ENCODE peak calls at places on chromosomes 12 and 14, in eight cellular contexts. W is GM12878; R is CD4-positive, alpha-beta memory T cell; M is SK-N-SH; F is astrocyte; P is neural progenitor cell; Q is gastrocnemius medialis; I is IMR-90. J is an unnamed sample. For H3K4me1, the result is how much of the 10 kb centered on the place peaks cover.

GRCh38 chr12:27334052-27334720 is 1.6 kb downstream of the BMAL2 start:
- DNase-seq in W (no peak), R (no peak), M (no peak), F (no peak), P (no peak), Q (no peak), I (no peak), J (no peak)

GRCh38 chr12:1812650-1813302 is 7.6 kb upstream of the LRTM2 start:
- DNase-seq in W (no peak), R (no peak), M (no peak), F (peak), P (no peak), Q (no peak), I (peak), J (peak)

GRCh38 chr14:85587152-85587697 is 57.3 kb downstream of the FLRT2 start:
- DNase-seq in W (no peak), R (no peak), M (no peak), F (peak), P (no peak), Q (no peak), I (peak), J (peak)

GRCh38 chr14:101202627-101203404 is 299.3 kb upstream of the RTL1 start:
- DNase-seq in W (no peak), R (no peak), M (no peak), F (no peak), P (no peak), Q (no peak), I (no peak), J (no peak)

GRCh38 chr12:13368431-13368830 is 171.9 kb downstream of the EMP1 start:
- DNase-seq in W (no peak), R (no peak), M (no peak), F (no peak), P (no peak), Q (no peak), I (no peak), J (no peak)

GRCh38 chr12:28569698-28570411 is 379.6 kb downstream of the CCDC91 start:
- DNase-seq in W (no peak), R (no peak), M (no peak), F (peak), P (no peak), Q (no peak), I (peak), J (no peak)

GRCh38 chr14:50845166-50845565 is 14.2 kb upstream of the NIN start:
- DNase-seq in W (no peak), R (no peak), M (no peak), F (no peak), P (no peak), Q (no peak), I (no peak), J (no peak)

GRCh38 chr12:17215754-17216153 is 609.8 kb upstream of the LMO3 start:
- DNase-seq in W (no peak), R (no peak), M (no peak), F (no peak), P (peak), Q (no peak), I (no peak), J (peak)

GRCh38 chr14:54565236-54566151 is 1.4 kb upstream of the SAMD4A start:
- DNase-seq in W (no peak), R (peak), M (peak), F (peak), P (peak), Q (peak), I (peak), J (peak)

GRCh38 chr14:44418856-44419255 is 88.2 kb downstream of the FSCB start:
- DNase-seq in W (no peak), R (no peak), M (no peak), F (no peak), P (no peak), Q (no peak), I (no peak), J (no peak)

GRCh38 chr12:105451211-105451610 is 120.7 kb downstream of the C12orf75 start:
- DNase-seq in W (no peak), R (no peak), M (no peak), F (peak), P (no peak), Q (no peak), I (peak), J (no peak)

GRCh38 chr14:77709412-77709811 is 1.5 kb downstream of the SLIRP start:
- DNase-seq in W (no peak), R (no peak), M (no peak), F (no peak), P (no peak), Q (no peak), I (no peak), J (no peak)

GRCh38 chr12:6230321-6231110 is 30.3 kb downstream of the CD9 start:
- DNase-seq in W (peak), R (peak), M (no peak), F (peak), P (no peak), Q (peak), I (no peak), J (peak)

GRCh38 chr14:100875126-100875525 is 28.4 kb downstream of the RTL1 start:
- DNase-seq in W (no peak), R (no peak), M (no peak), F (no peak), P (no peak), Q (no peak), I (no peak), J (no peak)

GRCh38 chr14:93051600-93052546 is 63.9 kb downstream of the ITPK1 start:
- DNase-seq in W (no peak), R (no peak), M (no peak), F (no peak), P (peak), Q (no peak), I (no peak), J (no peak)

GRCh38 chr14:101241807-101242278 is 319.5 kb upstream of the DIO3 start:
- DNase-seq in W (no peak), R (no peak), M (no peak), F (no peak), P (no peak), Q (no peak), I (no peak), J (no peak)

GRCh38 chr12:98053202-98053601 is 462.2 kb upstream of the TMPO start:
- DNase-seq in W (no peak), R (no peak), M (no peak), F (no peak), P (no peak), Q (no peak), I (no peak), J (no peak)

GRCh38 chr14:75334191-75335051 is 55.8 kb downstream of the FOS start:
- DNase-seq in W (peak), R (peak), M (no peak), F (no peak), P (no peak), Q (no peak), I (peak), J (no peak)

GRCh38 chr12:31752450-31752849 is 23.6 kb upstream of the AMN1 start:
- DNase-seq in W (no peak), R (no peak), M (peak), F (no peak), P (no peak), Q (no peak), I (no peak), J (no peak)

GRCh38 chr12:4114986-4115385 is 158.6 kb upstream of the CCND2 start:
- DNase-seq in W (no peak), R (no peak), M (no peak), F (no peak), P (no peak), Q (no peak), I (no peak), J (peak)

GRCh38 chr12:90653051-90653450 is 301.9 kb downstream of the CCER1 start:
- DNase-seq in W (no peak), R (no peak), M (no peak), F (peak), P (no peak), Q (no peak), I (peak), J (no peak)

GRCh38 chr12:79936670-79937069 is 1.8 kb upstream of the PPP1R12A start:
- DNase-seq in W (no peak), R (no peak), M (no peak), F (no peak), P (no peak), Q (no peak), I (no peak), J (no peak)

GRCh38 chr14:22613736-22614239 is 15.7 kb downstream of the ABHD4 start:
- DNase-seq in W (no peak), R (no peak), M (no peak), F (no peak), P (no peak), Q (no peak), I (no peak), J (no peak)
- H3K4me1 ChIP-seq in W (under half), R (under half), M (under half), F (under half), P (under half), Q (under half), I (under half), J (under half)

GRCh38 chr14:105092124-105092911 is 27.1 kb upstream of the GPR132 start:
- DNase-seq in W (no peak), R (no peak), M (peak), F (no peak), P (peak), Q (no peak), I (no peak), J (no peak)

GRCh38 chr14:105090493-105091334 is 25.5 kb upstream of the GPR132 start:
- DNase-seq in W (no peak), R (peak), M (peak), F (peak), P (peak), Q (peak), I (peak), J (peak)

GRCh38 chr14:105092912-105093425 is 27.7 kb upstream of the GPR132 start:
- DNase-seq in W (no peak), R (peak), M (peak), F (peak), P (peak), Q (no peak), I (peak), J (peak)

GRCh38 chr14:105089746-105090492 is 24.7 kb upstream of the GPR132 start:
- DNase-seq in W (no peak), R (no peak), M (no peak), F (no peak), P (no peak), Q (no peak), I (no peak), J (no peak)

DNA sequence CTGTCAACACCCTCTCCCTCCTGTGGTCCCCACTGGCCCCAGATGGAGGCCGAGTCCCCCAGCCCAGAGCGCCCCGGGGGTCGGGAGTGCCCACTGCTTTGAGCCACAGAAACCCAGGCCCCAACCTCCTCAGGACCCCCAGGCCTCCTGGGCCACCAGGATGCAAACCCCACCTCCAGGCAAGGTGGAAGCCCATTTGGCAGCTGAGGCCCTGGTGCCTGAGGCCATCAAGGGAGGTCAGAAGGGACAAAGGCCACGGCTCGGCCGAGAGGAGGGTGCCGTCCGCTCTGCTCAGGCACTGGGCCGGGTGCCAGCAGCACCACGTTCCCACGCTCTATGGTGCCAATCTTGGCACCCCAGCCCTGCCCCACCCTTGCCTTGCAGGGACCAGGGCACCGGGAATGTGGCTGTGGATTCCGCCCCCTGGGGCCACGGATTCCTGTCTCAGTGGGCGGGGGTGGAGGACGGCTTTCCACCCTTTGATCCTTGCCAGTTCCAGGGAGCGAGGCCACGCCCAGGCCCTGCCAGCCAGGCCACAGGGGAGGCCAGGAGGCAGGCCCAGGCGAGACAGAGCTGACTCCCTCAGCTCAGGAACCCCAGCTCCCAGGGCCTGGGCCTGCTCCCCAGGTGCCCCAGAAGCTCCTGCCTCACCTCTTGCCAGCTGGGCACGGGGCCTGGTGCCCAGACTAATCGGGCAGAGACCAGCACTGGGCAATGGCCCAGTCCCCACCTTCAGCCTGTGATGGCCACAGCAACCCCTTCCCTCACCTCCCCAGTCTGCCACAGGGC is 26.3 kb upstream of the GPR132 start:
- DNase-seq in W (no peak), R (no peak), M (no peak), F (no peak), P (no peak), Q (no peak), I (no peak), J (no peak)
- H3K4me3 ChIP-seq in W (no peak), R (no peak), M (no peak), F (no peak), P (no peak), Q (no peak), I (no peak), J (no peak)

GRCh38 chr12:110073049-110073831 is 24.9 kb upstream of the C12orf76 start:
- DNase-seq in W (no peak), R (peak), M (peak), F (no peak), P (no peak), Q (no peak), I (no peak), J (no peak)

GRCh38 chr12:110075880-110076279 is 27.6 kb upstream of the C12orf76 start:
- DNase-seq in W (no peak), R (no peak), M (no peak), F (no peak), P (no peak), Q (no peak), I (no peak), J (no peak)

GRCh38 chr12:110071967-110072366 is 23.6 kb upstream of the C12orf76 start:
- DNase-seq in W (no peak), R (no peak), M (no peak), F (no peak), P (no peak), Q (no peak), I (no peak), J (no peak)

GRCh38 chr12:110071504-110071903 is 23.2 kb upstream of the C12orf76 start:
- DNase-seq in W (no peak), R (no peak), M (no peak), F (no peak), P (no peak), Q (no peak), I (no peak), J (no peak)

GRCh38 chr12:110074089-110074488 is 25.8 kb upstream of the C12orf76 start:
- DNase-seq in W (no peak), R (no peak), M (no peak), F (no peak), P (no peak), Q (no peak), I (no peak), J (no peak)
- H3K27ac ChIP-seq in W (no peak), R (no peak), M (no peak), F (no peak), P (no peak), Q (no peak), I (no peak), J (no peak)

GRCh38 chr12:76072568-76072967 is 11.9 kb downstream of the NAP1L1 start:
- DNase-seq in W (no peak), R (no peak), M (no peak), F (no peak), P (no peak), Q (no peak), I (no peak), J (no peak)

GRCh38 chr12:76073561-76073960 is 10.9 kb downstream of the NAP1L1 start:
- DNase-seq in W (no peak), R (no peak), M (no peak), F (no peak), P (no peak), Q (no peak), I (no peak), J (no peak)

GRCh38 chr12:76078748-76079147 is 5.7 kb downstream of the NAP1L1 start:
- DNase-seq in W (no peak), R (no peak), M (no peak), F (no peak), P (no peak), Q (no peak), I (no peak), J (no peak)

GRCh38 chr12:76075448-76075847 is 9.0 kb downstream of the NAP1L1 start:
- DNase-seq in W (no peak), R (no peak), M (no peak), F (no peak), P (no peak), Q (no peak), I (no peak), J (no peak)

GRCh38 chr12:76074701-76075336 is 9.7 kb downstream of the NAP1L1 start:
- DNase-seq in W (no peak), R (no peak), M (no peak), F (no peak), P (no peak), Q (no peak), I (no peak), J (no peak)
- H3K4me1 ChIP-seq in W (under half), R (under half), M (under half), F (under half), P (under half), Q (under half), I (under half), J (under half)

J was measured in SJCRH30.